ENCODE peak calls at places on chromosomes 5 and 9, in five cellular contexts. One of them, this sample, is unnamed.

GRCh38 chr5:142548739-142549275 is 137.1 kb downstream of the FGF1 start:
- DNase-seq in uterus: peak; percentile 54
- DNase-seq in AG04450: peak; percentile 91
- DNase-seq in lower lobe of right lung: no peak
- DNase-seq in CD8-positive, alpha-beta T cell: no peak
- DNase-seq in this sample: no peak

GRCh38 chr5:145943674-145944121 is 7.3 kb downstream of the SH3RF2 start:
- DNase-seq in AG04450: no peak
- DNase-seq in lower lobe of right lung: peak; percentile 48
- DNase-seq in uterus: no peak
- DNase-seq in CD8-positive, alpha-beta T cell: no peak
- DNase-seq in this sample: no peak

GRCh38 chr5:81750308-81751008 is 439 bp downstream of the SSBP2 start:
- DNase-seq in AG04450: no peak
- DNase-seq in uterus: no peak
- DNase-seq in lower lobe of right lung: no peak
- DNase-seq in CD8-positive, alpha-beta T cell: peak; percentile 23
- DNase-seq in this sample: no peak

GRCh38 chr9:90998573-90998972 is 197.0 kb downstream of the SYK start:
- DNase-seq in CD8-positive, alpha-beta T cell: no peak
- DNase-seq in lower lobe of right lung: no peak
- DNase-seq in AG04450: no peak
- DNase-seq in uterus: no peak
- DNase-seq in this sample: no peak

GRCh38 chr5:89065919-89066318 is 182.9 kb upstream of the MEF2C start:
- DNase-seq in AG04450: no peak
- DNase-seq in CD8-positive, alpha-beta T cell: no peak
- DNase-seq in lower lobe of right lung: no peak
- DNase-seq in uterus: no peak
- DNase-seq in this sample: no peak

GRCh38 chr9:35771943-35772342 is 17.9 kb upstream of the MSMP start:
- DNase-seq in lower lobe of right lung: no peak
- DNase-seq in CD8-positive, alpha-beta T cell: no peak
- DNase-seq in uterus: no peak
- DNase-seq in AG04450: no peak
- DNase-seq in this sample: no peak

GRCh38 chr9:92506184-92506857 is 24.0 kb upstream of the ASPN start:
- DNase-seq in CD8-positive, alpha-beta T cell: no peak
- DNase-seq in uterus: peak; percentile 58
- DNase-seq in AG04450: peak; percentile 86
- DNase-seq in lower lobe of right lung: no peak
- DNase-seq in this sample: peak; percentile 1

GRCh38 chr5:122401991-122402710 is 90.1 kb downstream of the SNCAIP start:
- DNase-seq in uterus: no peak
- DNase-seq in CD8-positive, alpha-beta T cell: no peak
- DNase-seq in AG04450: no peak
- DNase-seq in lower lobe of right lung: no peak
- DNase-seq in this sample: no peak

GRCh38 chr9:95822583-95823431 is 52.7 kb upstream of the ERCC6L2 start:
- DNase-seq in AG04450: peak; percentile 91
- DNase-seq in CD8-positive, alpha-beta T cell: no peak
- DNase-seq in uterus: no peak
- DNase-seq in lower lobe of right lung: no peak
- DNase-seq in this sample: no peak

GRCh38 chr5:112417931-112418358 is 1.1 kb downstream of the EPB41L4A start:
- DNase-seq in CD8-positive, alpha-beta T cell: no peak
- DNase-seq in uterus: peak; percentile 31
- DNase-seq in AG04450: no peak
- DNase-seq in lower lobe of right lung: peak; percentile 65
- DNase-seq in this sample: no peak

GRCh38 chr5:167658890-167659289 is 632.6 kb upstream of the WWC1 start:
- DNase-seq in lower lobe of right lung: no peak
- DNase-seq in CD8-positive, alpha-beta T cell: no peak
- DNase-seq in uterus: no peak
- DNase-seq in AG04450: no peak
- DNase-seq in this sample: no peak

GRCh38 chr9:88108779-88109178 is 29.5 kb downstream of the SPATA31C2 start:
- DNase-seq in lower lobe of right lung: no peak
- DNase-seq in AG04450: no peak
- DNase-seq in uterus: no peak
- DNase-seq in CD8-positive, alpha-beta T cell: no peak
- DNase-seq in this sample: no peak

GRCh38 chr5:166165600-166165999 is 2125.8 kb upstream of the WWC1 start:
- DNase-seq in lower lobe of right lung: no peak
- DNase-seq in CD8-positive, alpha-beta T cell: no peak
- DNase-seq in AG04450: no peak
- DNase-seq in uterus: no peak
- DNase-seq in this sample: no peak

GRCh38 chr9:12935714-12936113 is 160.9 kb downstream of the LURAP1L start:
- DNase-seq in CD8-positive, alpha-beta T cell: no peak
- DNase-seq in lower lobe of right lung: no peak
- DNase-seq in uterus: no peak
- DNase-seq in AG04450: no peak
- DNase-seq in this sample: no peak

GRCh38 chr9:93683331-93684134 is 107.1 kb downstream of the PHF2 start:
- DNase-seq in CD8-positive, alpha-beta T cell: no peak
- DNase-seq in lower lobe of right lung: no peak
- DNase-seq in uterus: no peak
- DNase-seq in AG04450: no peak
- DNase-seq in this sample: no peak

GRCh38 chr5:10565785-10566506 is 2.1 kb downstream of the ANKRD33B start:
- DNase-seq in uterus: no peak
- DNase-seq in lower lobe of right lung: no peak
- DNase-seq in AG04450: no peak
- DNase-seq in CD8-positive, alpha-beta T cell: no peak
- DNase-seq in this sample: no peak

GRCh38 chr5:10562202-10563131 is 1.4 kb upstream of the ANKRD33B start:
- DNase-seq in uterus: no peak
- DNase-seq in lower lobe of right lung: no peak
- DNase-seq in CD8-positive, alpha-beta T cell: no peak
- DNase-seq in AG04450: no peak
- DNase-seq in this sample: no peak

GRCh38 chr5:10563132-10563939 is 534 bp upstream of the ANKRD33B start:
- DNase-seq in lower lobe of right lung: peak; percentile 55
- DNase-seq in CD8-positive, alpha-beta T cell: no peak
- DNase-seq in uterus: peak; percentile 63
- DNase-seq in AG04450: no peak
- DNase-seq in this sample: no peak

GRCh38 chr5:10564838-10565784 is 1.2 kb downstream of the ANKRD33B start:
- DNase-seq in AG04450: no peak
- DNase-seq in CD8-positive, alpha-beta T cell: no peak
- DNase-seq in uterus: no peak
- DNase-seq in lower lobe of right lung: peak; percentile 61
- DNase-seq in this sample: no peak

DNA sequence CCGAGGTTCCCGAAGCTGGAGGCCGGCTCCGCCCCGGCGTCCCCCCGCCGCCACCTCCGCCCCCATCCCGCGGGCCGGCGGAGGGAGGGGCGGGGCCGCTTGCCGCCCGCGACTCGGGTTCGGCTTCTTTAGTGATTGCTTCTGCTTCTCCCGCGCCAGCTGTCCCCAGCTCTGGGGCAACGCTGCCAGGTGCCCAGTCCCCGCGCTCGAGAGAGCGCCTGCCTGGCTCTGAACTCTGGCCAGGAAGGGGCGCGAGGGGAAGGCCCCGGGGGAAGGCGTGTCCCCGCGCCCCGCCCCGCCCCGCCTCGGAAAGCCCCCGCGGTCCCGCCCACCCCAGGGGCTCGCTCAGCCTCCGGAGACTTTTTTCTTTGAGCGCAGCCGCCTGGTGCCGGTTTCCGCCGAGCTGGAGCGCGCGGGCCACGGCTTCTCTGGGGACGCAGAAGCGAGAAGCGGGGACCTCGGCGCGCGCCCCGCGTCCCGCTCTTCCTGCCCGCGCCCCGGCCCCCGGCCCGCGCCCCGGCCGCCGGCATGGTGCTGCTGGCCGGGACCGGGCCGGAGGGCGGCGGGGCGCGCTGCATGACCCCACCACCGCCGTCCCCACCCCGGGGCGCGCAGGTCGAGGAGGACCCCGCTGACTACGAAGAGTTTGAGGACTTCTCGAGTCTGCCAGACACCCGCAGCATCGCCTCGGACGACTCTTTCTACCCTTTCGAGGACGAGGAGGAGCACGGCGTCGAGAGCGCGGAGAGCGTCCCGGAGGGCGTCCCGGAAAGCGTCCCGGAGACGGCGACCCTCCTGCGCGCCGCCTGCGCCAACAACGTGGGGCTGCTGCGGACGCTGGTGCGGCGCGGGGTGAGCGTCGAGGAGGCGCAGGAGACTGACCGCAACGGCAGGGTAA is at the start of gene ANKRD33B:
- DNase-seq in AG04450: no peak
- DNase-seq in CD8-positive, alpha-beta T cell: peak; percentile 71
- DNase-seq in lower lobe of right lung: peak; percentile 65
- DNase-seq in uterus: peak; percentile 72
- DNase-seq in this sample: no peak
- H3K27ac ChIP-seq in AG04450: peak within 1 kb of the TSS; percentile 65
- H3K27ac ChIP-seq in CD8-positive, alpha-beta T cell: no peak within 1 kb of the TSS
- H3K27ac ChIP-seq in lower lobe of right lung: peak within 1 kb of the TSS; percentile 74
- H3K27ac ChIP-seq in uterus: peak within 1 kb of the TSS; percentile 88
- H3K27ac ChIP-seq in this sample: peak within 1 kb of the TSS; percentile 67

GRCh38 chr5:174503086-174503460 is 221.3 kb upstream of the MSX2 start:
- DNase-seq in AG04450: no peak
- DNase-seq in lower lobe of right lung: no peak
- DNase-seq in uterus: no peak
- DNase-seq in CD8-positive, alpha-beta T cell: no peak
- DNase-seq in this sample: no peak
- H3K27ac ChIP-seq in AG04450: no peak overlapping the region
- H3K27ac ChIP-seq in lower lobe of right lung: no peak overlapping the region
- H3K27ac ChIP-seq in uterus: no peak overlapping the region
- H3K27ac ChIP-seq in CD8-positive, alpha-beta T cell: no peak overlapping the region
- H3K27ac ChIP-seq in this sample: no peak overlapping the region

GRCh38 chr5:14270212-14270702 is 127.1 kb downstream of the TRIO start:
- DNase-seq in CD8-positive, alpha-beta T cell: no peak
- DNase-seq in uterus: peak; percentile 42
- DNase-seq in lower lobe of right lung: no peak
- DNase-seq in AG04450: no peak
- DNase-seq in this sample: no peak
- H3K27ac ChIP-seq in CD8-positive, alpha-beta T cell: no peak overlapping the region
- H3K27ac ChIP-seq in uterus: peak overlapping the region; percentile 68
- H3K27ac ChIP-seq in lower lobe of right lung: peak overlapping the region; percentile 50
- H3K27ac ChIP-seq in AG04450: peak overlapping the region; percentile 41
- H3K27ac ChIP-seq in this sample: peak overlapping the region; percentile 29

GRCh38 chr5:87717761-87718160 is 305.0 kb upstream of the CCNH start:
- DNase-seq in uterus: no peak
- DNase-seq in CD8-positive, alpha-beta T cell: no peak
- DNase-seq in AG04450: no peak
- DNase-seq in lower lobe of right lung: no peak
- DNase-seq in this sample: no peak
- H3K27ac ChIP-seq in uterus: no peak overlapping the region
- H3K27ac ChIP-seq in CD8-positive, alpha-beta T cell: no peak overlapping the region
- H3K27ac ChIP-seq in AG04450: no peak overlapping the region
- H3K27ac ChIP-seq in lower lobe of right lung: no peak overlapping the region
- H3K27ac ChIP-seq in this sample: no peak overlapping the region